ENCODE peak calls at places on chromosome 1, in six cellular contexts. One of them, this sample, is unnamed.

GRCh38 chr1:180953791-180954721 is 41.4 kb downstream of the KIAA1614 start:
- DNase-seq in HuH-7: peak; percentile 73
- DNase-seq in lower lobe of right lung: peak; percentile 65
- DNase-seq in DMS 273 treated with DMSO at 0.1 percent for 48 hours: peak; percentile 30
- DNase-seq in tibial artery: peak; percentile 49
- DNase-seq in stimulated activated CD4-positive, alpha-beta T cell treated with anti-CD3 and anti-CD28 coated beads, Interleukin-12 subunit alpha, Interleukin-12 subunit beta, amount 100 ng/mL, for 4 hours: peak; percentile 62
- DNase-seq in this sample: no peak

GRCh38 chr1:3342960-3343359 is 111.5 kb upstream of the ARHGEF16 start:
- DNase-seq in HuH-7: no peak
- DNase-seq in DMS 273 treated with DMSO at 0.1 percent for 48 hours: no peak
- DNase-seq in tibial artery: no peak
- DNase-seq in lower lobe of right lung: no peak
- DNase-seq in stimulated activated CD4-positive, alpha-beta T cell treated with anti-CD3 and anti-CD28 coated beads, Interleukin-12 subunit alpha, Interleukin-12 subunit beta, amount 100 ng/mL, for 4 hours: no peak
- DNase-seq in this sample: no peak

GRCh38 chr1:224534731-224535130 is 81.4 kb upstream of the CNIH3 start:
- DNase-seq in DMS 273 treated with DMSO at 0.1 percent for 48 hours: no peak
- DNase-seq in tibial artery: no peak
- DNase-seq in lower lobe of right lung: no peak
- DNase-seq in stimulated activated CD4-positive, alpha-beta T cell treated with anti-CD3 and anti-CD28 coated beads, Interleukin-12 subunit alpha, Interleukin-12 subunit beta, amount 100 ng/mL, for 4 hours: no peak
- DNase-seq in HuH-7: no peak
- DNase-seq in this sample: no peak

GRCh38 chr1:90850181-90850924 is 133.3 kb upstream of the BARHL2 start:
- DNase-seq in tibial artery: peak; percentile 22
- DNase-seq in DMS 273 treated with DMSO at 0.1 percent for 48 hours: no peak
- DNase-seq in HuH-7: peak; percentile 50
- DNase-seq in stimulated activated CD4-positive, alpha-beta T cell treated with anti-CD3 and anti-CD28 coated beads, Interleukin-12 subunit alpha, Interleukin-12 subunit beta, amount 100 ng/mL, for 4 hours: no peak
- DNase-seq in lower lobe of right lung: peak; percentile 56
- DNase-seq in this sample: peak; percentile 35

GRCh38 chr1:180182721-180183311 is 28.1 kb downstream of the QSOX1 start:
- DNase-seq in stimulated activated CD4-positive, alpha-beta T cell treated with anti-CD3 and anti-CD28 coated beads, Interleukin-12 subunit alpha, Interleukin-12 subunit beta, amount 100 ng/mL, for 4 hours: no peak
- DNase-seq in HuH-7: no peak
- DNase-seq in lower lobe of right lung: no peak
- DNase-seq in tibial artery: no peak
- DNase-seq in DMS 273 treated with DMSO at 0.1 percent for 48 hours: peak; percentile 57
- DNase-seq in this sample: peak; percentile 96

GRCh38 chr1:23169727-23170335 is 1.2 kb upstream of the LUZP1 start:
- DNase-seq in DMS 273 treated with DMSO at 0.1 percent for 48 hours: peak; percentile 90
- DNase-seq in stimulated activated CD4-positive, alpha-beta T cell treated with anti-CD3 and anti-CD28 coated beads, Interleukin-12 subunit alpha, Interleukin-12 subunit beta, amount 100 ng/mL, for 4 hours: no peak
- DNase-seq in tibial artery: peak; percentile 77
- DNase-seq in lower lobe of right lung: peak; percentile 81
- DNase-seq in HuH-7: peak; percentile 55
- DNase-seq in this sample: peak; percentile 74

GRCh38 chr1:63920154-63921117 is 146.6 kb downstream of the ROR1 start:
- DNase-seq in stimulated activated CD4-positive, alpha-beta T cell treated with anti-CD3 and anti-CD28 coated beads, Interleukin-12 subunit alpha, Interleukin-12 subunit beta, amount 100 ng/mL, for 4 hours: no peak
- DNase-seq in DMS 273 treated with DMSO at 0.1 percent for 48 hours: no peak
- DNase-seq in tibial artery: no peak
- DNase-seq in lower lobe of right lung: no peak
- DNase-seq in HuH-7: no peak
- DNase-seq in this sample: no peak

GRCh38 chr1:152870831-152871730 is 7.0 kb upstream of the SMCP start:
- DNase-seq in lower lobe of right lung: no peak
- DNase-seq in stimulated activated CD4-positive, alpha-beta T cell treated with anti-CD3 and anti-CD28 coated beads, Interleukin-12 subunit alpha, Interleukin-12 subunit beta, amount 100 ng/mL, for 4 hours: no peak
- DNase-seq in HuH-7: peak; percentile 26
- DNase-seq in DMS 273 treated with DMSO at 0.1 percent for 48 hours: no peak
- DNase-seq in tibial artery: no peak
- DNase-seq in this sample: peak; percentile 17

GRCh38 chr1:41936107-41936506 is 17.4 kb upstream of the HIVEP3 start:
- DNase-seq in stimulated activated CD4-positive, alpha-beta T cell treated with anti-CD3 and anti-CD28 coated beads, Interleukin-12 subunit alpha, Interleukin-12 subunit beta, amount 100 ng/mL, for 4 hours: no peak
- DNase-seq in tibial artery: no peak
- DNase-seq in HuH-7: no peak
- DNase-seq in lower lobe of right lung: no peak
- DNase-seq in DMS 273 treated with DMSO at 0.1 percent for 48 hours: no peak
- DNase-seq in this sample: no peak

GRCh38 chr1:30686236-30686635 is 37.1 kb downstream of the MATN1 start:
- DNase-seq in HuH-7: no peak
- DNase-seq in DMS 273 treated with DMSO at 0.1 percent for 48 hours: no peak
- DNase-seq in lower lobe of right lung: no peak
- DNase-seq in stimulated activated CD4-positive, alpha-beta T cell treated with anti-CD3 and anti-CD28 coated beads, Interleukin-12 subunit alpha, Interleukin-12 subunit beta, amount 100 ng/mL, for 4 hours: no peak
- DNase-seq in tibial artery: no peak
- DNase-seq in this sample: no peak

GRCh38 chr1:244361764-244362473 is 89.8 kb downstream of the ADSS2 start:
- DNase-seq in HuH-7: no peak
- DNase-seq in DMS 273 treated with DMSO at 0.1 percent for 48 hours: no peak
- DNase-seq in tibial artery: no peak
- DNase-seq in lower lobe of right lung: no peak
- DNase-seq in stimulated activated CD4-positive, alpha-beta T cell treated with anti-CD3 and anti-CD28 coated beads, Interleukin-12 subunit alpha, Interleukin-12 subunit beta, amount 100 ng/mL, for 4 hours: no peak
- DNase-seq in this sample: no peak

GRCh38 chr1:204923209-204923608 is 52.5 kb downstream of the NFASC start:
- DNase-seq in DMS 273 treated with DMSO at 0.1 percent for 48 hours: no peak
- DNase-seq in stimulated activated CD4-positive, alpha-beta T cell treated with anti-CD3 and anti-CD28 coated beads, Interleukin-12 subunit alpha, Interleukin-12 subunit beta, amount 100 ng/mL, for 4 hours: no peak
- DNase-seq in HuH-7: no peak
- DNase-seq in tibial artery: no peak
- DNase-seq in lower lobe of right lung: no peak
- DNase-seq in this sample: no peak

GRCh38 chr1:180424848-180425457 is 77.4 kb downstream of the ACBD6 start:
- DNase-seq in tibial artery: no peak
- DNase-seq in stimulated activated CD4-positive, alpha-beta T cell treated with anti-CD3 and anti-CD28 coated beads, Interleukin-12 subunit alpha, Interleukin-12 subunit beta, amount 100 ng/mL, for 4 hours: no peak
- DNase-seq in lower lobe of right lung: no peak
- DNase-seq in HuH-7: no peak
- DNase-seq in DMS 273 treated with DMSO at 0.1 percent for 48 hours: peak; percentile 10
- DNase-seq in this sample: no peak

GRCh38 chr1:19647643-19648042 is 3.5 kb downstream of the NBL1 start:
- DNase-seq in lower lobe of right lung: no peak
- DNase-seq in DMS 273 treated with DMSO at 0.1 percent for 48 hours: no peak
- DNase-seq in HuH-7: no peak
- DNase-seq in stimulated activated CD4-positive, alpha-beta T cell treated with anti-CD3 and anti-CD28 coated beads, Interleukin-12 subunit alpha, Interleukin-12 subunit beta, amount 100 ng/mL, for 4 hours: no peak
- DNase-seq in tibial artery: no peak
- DNase-seq in this sample: no peak

GRCh38 chr1:154295408-154296235 is 23.2 kb downstream of the HAX1 start:
- DNase-seq in HuH-7: no peak
- DNase-seq in tibial artery: no peak
- DNase-seq in stimulated activated CD4-positive, alpha-beta T cell treated with anti-CD3 and anti-CD28 coated beads, Interleukin-12 subunit alpha, Interleukin-12 subunit beta, amount 100 ng/mL, for 4 hours: no peak
- DNase-seq in DMS 273 treated with DMSO at 0.1 percent for 48 hours: peak; percentile 12
- DNase-seq in lower lobe of right lung: no peak
- DNase-seq in this sample: no peak

GRCh38 chr1:147169840-147170674 is 2.2 kb downstream of the PRKAB2 start:
- DNase-seq in lower lobe of right lung: no peak
- DNase-seq in HuH-7: no peak
- DNase-seq in tibial artery: no peak
- DNase-seq in DMS 273 treated with DMSO at 0.1 percent for 48 hours: no peak
- DNase-seq in stimulated activated CD4-positive, alpha-beta T cell treated with anti-CD3 and anti-CD28 coated beads, Interleukin-12 subunit alpha, Interleukin-12 subunit beta, amount 100 ng/mL, for 4 hours: no peak
- DNase-seq in this sample: no peak

GRCh38 chr1:107707111-107707510 is 257.9 kb downstream of the VAV3 start:
- DNase-seq in HuH-7: no peak
- DNase-seq in DMS 273 treated with DMSO at 0.1 percent for 48 hours: no peak
- DNase-seq in lower lobe of right lung: no peak
- DNase-seq in tibial artery: no peak
- DNase-seq in stimulated activated CD4-positive, alpha-beta T cell treated with anti-CD3 and anti-CD28 coated beads, Interleukin-12 subunit alpha, Interleukin-12 subunit beta, amount 100 ng/mL, for 4 hours: no peak
- DNase-seq in this sample: no peak

GRCh38 chr1:110597966-110598365 is 8.2 kb downstream of the KCNA2 start:
- DNase-seq in lower lobe of right lung: no peak
- DNase-seq in DMS 273 treated with DMSO at 0.1 percent for 48 hours: no peak
- DNase-seq in tibial artery: no peak
- DNase-seq in stimulated activated CD4-positive, alpha-beta T cell treated with anti-CD3 and anti-CD28 coated beads, Interleukin-12 subunit alpha, Interleukin-12 subunit beta, amount 100 ng/mL, for 4 hours: no peak
- DNase-seq in HuH-7: no peak
- DNase-seq in this sample: no peak

GRCh38 chr1:14363707-14364413 is 234.6 kb upstream of the KAZN start:
- DNase-seq in HuH-7: no peak
- DNase-seq in stimulated activated CD4-positive, alpha-beta T cell treated with anti-CD3 and anti-CD28 coated beads, Interleukin-12 subunit alpha, Interleukin-12 subunit beta, amount 100 ng/mL, for 4 hours: no peak
- DNase-seq in DMS 273 treated with DMSO at 0.1 percent for 48 hours: no peak
- DNase-seq in tibial artery: no peak
- DNase-seq in lower lobe of right lung: no peak
- DNase-seq in this sample: no peak

This sample was measured in NCI-H446.